ENCODE peak calls at places on chromosomes 16 and 17, in four cellular contexts. M is K562, W is GM12878, V is HL-60. H is an unnamed sample.

GRCh38 chr17:31499771-31500554 is 108.5 kb downstream of the RAB11FIP4 start:
- DNase-seq in W (no peak), V (no peak), M (no peak), H (no peak)

GRCh38 chr17:38693700-38694329 is 11.3 kb upstream of the MLLT6 start:
- DNase-seq in M (no peak), W (no peak), V (no peak), H (no peak)

GRCh38 chr17:83173997-83174858 is 94.8 kb downstream of the METRNL start:
- DNase-seq in V (no peak), M (no peak), W (no peak), H (peak; percentile 71)

GRCh38 chr16:8847623-8848022 is 21.2 kb downstream of the CARHSP1 start:
- DNase-seq in W (no peak), V (no peak), M (no peak), H (no peak)

GRCh38 chr16:89960966-89961365 is 12.4 kb downstream of the DEF8 start:
- DNase-seq in W (no peak), V (no peak), M (no peak), H (no peak)

GRCh38 chr17:15306406-15306970 is 34.9 kb downstream of the TEKT3 start:
- DNase-seq in V (no peak), M (no peak), W (no peak), H (no peak)

GRCh38 chr16:4293822-4294457 is 21.1 kb upstream of the TFAP4 start:
- DNase-seq in M (peak; percentile 6), V (no peak), W (no peak), H (no peak)

GRCh38 chr16:8959921-8960787 is 3.6 kb downstream of the USP7 start:
- DNase-seq in M (peak; percentile 26), W (no peak), V (no peak), H (no peak)

GRCh38 chr17:269616-270514 is 82.7 kb downstream of the RPH3AL start:
- DNase-seq in W (no peak), V (no peak), M (no peak), H (no peak)

GRCh38 chr17:61324540-61324868 is 75.1 kb upstream of the TBX2 start:
- DNase-seq in W (no peak), M (no peak), V (no peak), H (no peak)

GRCh38 chr17:80145076-80146075 is 1.6 kb downstream of the EIF4A3 start:
- DNase-seq in W (no peak), M (no peak), V (no peak), H (no peak)

GRCh38 chr17:1972429-1973160 is 52.5 kb downstream of the RTN4RL1 start:
- DNase-seq in V (no peak), M (no peak), W (no peak), H (no peak)

DNA sequence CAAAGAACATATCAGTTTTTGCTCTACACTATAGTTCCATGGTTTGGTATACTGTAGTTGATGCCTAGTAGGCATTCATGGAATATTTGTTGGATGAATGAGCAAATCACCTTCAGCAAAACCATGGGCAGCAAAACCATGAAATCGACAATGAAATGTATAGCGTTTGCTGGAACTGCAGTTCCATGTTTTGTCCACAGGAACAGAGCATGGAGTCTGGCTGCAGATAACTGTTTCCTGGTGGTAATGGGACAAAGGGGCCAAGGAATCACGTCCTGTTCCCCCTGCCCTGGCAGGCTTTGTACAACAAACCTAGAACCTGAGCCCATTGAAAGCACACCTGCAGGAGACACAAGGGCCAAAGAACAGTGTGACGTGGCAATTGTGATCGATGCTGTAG is 101.1 kb downstream of the USP31 start:
- DNase-seq in V (no peak), W (no peak), M (no peak), H (no peak)
- TF ChIP-seq SPI1 in V (no peak), W (no peak), M (no peak), H (no peak)

GRCh38 chr17:17712268-17712924 is 31.1 kb downstream of the RAI1 start:
- DNase-seq in W (peak; percentile 68), V (peak; percentile 66), M (no peak), H (peak; percentile 67)
- TF ChIP-seq POLR2AphosphoS5 in W (no peak), V (peak; percentile 44), M (no peak), H (no peak)

GRCh38 chr16:85213926-85214294 is 101.6 kb upstream of the CIBAR2 start:
- DNase-seq in V (no peak), M (no peak), W (no peak), H (no peak)

GRCh38 chr16:85216522-85217375 is 104.5 kb upstream of the CIBAR2 start:
- DNase-seq in M (peak; percentile 82), V (no peak), W (no peak), H (no peak)

GRCh38 chr16:85220125-85220839 is 108.0 kb upstream of the CIBAR2 start:
- DNase-seq in V (no peak), M (no peak), W (no peak), H (no peak)

GRCh38 chr16:85211247-85211910 is 99.1 kb upstream of the CIBAR2 start:
- DNase-seq in V (no peak), M (no peak), W (no peak), H (no peak)

GRCh38 chr16:85215478-85216120 is 103.3 kb upstream of the CIBAR2 start:
- DNase-seq in V (no peak), M (no peak), W (no peak), H (no peak)
- TF ChIP-seq SPI1 in V (no peak), M (no peak), W (no peak), H (no peak)

GRCh38 chr17:68792873-68793272 is 162.3 kb downstream of the ABCA8 start:
- DNase-seq in W (no peak), V (no peak), M (no peak), H (no peak)

GRCh38 chr17:68790931-68791330 is 164.3 kb downstream of the ABCA8 start:
- DNase-seq in M (no peak), V (no peak), W (no peak), H (no peak)

GRCh38 chr17:68790481-68790880 is 164.7 kb downstream of the ABCA8 start:
- DNase-seq in W (no peak), M (no peak), V (no peak), H (no peak)

GRCh38 chr17:68792042-68792685 is 163.0 kb downstream of the ABCA8 start:
- DNase-seq in V (no peak), M (no peak), W (no peak), H (no peak)

GRCh38 chr17:68794636-68795503 is 160.3 kb downstream of the ABCA8 start:
- DNase-seq in V (no peak), M (no peak), W (no peak), H (no peak)
- TF ChIP-seq POLR2AphosphoS5 in V (no peak), M (no peak), W (no peak), H (no peak)

GRCh38 chr16:72921106-72921505 is 126.8 kb downstream of the ZFHX3 start:
- DNase-seq in V (no peak), W (no peak), M (no peak), H (no peak)
- TF ChIP-seq SPI1 in V (no peak), W (no peak), M (no peak), H (no peak)

GRCh38 chr17:43341705-43342600 is 56.8 kb upstream of the ARL4D start:
- DNase-seq in V (no peak), W (no peak), M (no peak), H (no peak)

GRCh38 chr17:43342601-43342905 is 56.2 kb upstream of the ARL4D start:
- DNase-seq in M (no peak), V (no peak), W (no peak), H (no peak)

GRCh38 chr17:43334744-43335400 is 63.9 kb upstream of the ARL4D start:
- DNase-seq in W (no peak), M (no peak), V (no peak), H (no peak)

GRCh38 chr17:43337684-43338428 is 60.9 kb upstream of the ARL4D start:
- DNase-seq in M (no peak), V (no peak), W (no peak), H (no peak)

GRCh38 chr17:43338886-43339516 is 59.8 kb upstream of the ARL4D start:
- DNase-seq in M (no peak), V (peak; percentile 23), W (no peak), H (no peak)
- TF ChIP-seq POLR2AphosphoS5 in M (no peak), V (no peak), W (no peak), H (no peak)

DNA sequence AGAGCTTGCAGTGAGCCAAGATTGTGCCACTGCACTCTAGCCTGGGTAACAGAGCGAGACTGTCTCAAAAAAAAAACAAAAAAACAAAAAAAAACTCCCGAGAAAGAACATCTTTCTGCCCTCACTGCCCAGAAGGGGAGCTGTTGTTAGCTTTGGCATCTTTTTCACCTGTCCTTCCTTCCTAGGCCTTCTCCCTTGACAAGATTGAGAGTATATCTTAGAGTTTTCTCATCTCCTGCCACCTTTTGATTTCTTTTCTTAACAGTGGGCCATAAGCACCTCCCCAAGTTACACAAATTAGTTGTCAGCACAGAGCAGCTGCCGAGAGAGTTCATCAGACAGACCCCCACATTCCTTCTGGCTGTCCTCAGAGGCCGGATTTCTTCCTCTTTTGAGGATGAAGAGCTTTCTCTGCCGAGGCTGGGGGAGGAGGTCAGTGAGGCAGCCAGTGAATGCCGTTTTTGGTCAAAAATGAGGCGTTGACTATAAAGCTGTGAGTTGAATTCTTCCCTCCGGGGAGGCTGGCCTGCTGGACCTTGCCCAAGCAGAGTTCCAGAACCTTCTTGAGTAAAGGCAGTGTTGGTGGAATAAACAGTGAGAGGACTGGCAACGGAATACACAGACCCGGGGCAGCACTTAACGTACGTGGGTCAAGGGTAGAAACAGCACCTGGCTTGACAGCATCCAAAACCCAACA is 127.0 kb downstream of the ABCC6 start:
- DNase-seq in M (no peak), W (no peak), V (no peak), H (no peak)
- TF ChIP-seq SPI1 in M (no peak), W (no peak), V (no peak), H (no peak)

H was measured in GM12891.